ENCODE peak calls at places on chromosomes 2 and 18, in seven cellular contexts. One of them, this sample, is unnamed.

GRCh38 chr18:56068030-56068671 is 480.2 kb upstream of the TCF4 start:
- DNase-seq in heart left ventricle: peak; percentile 27
- DNase-seq in breast epithelium: no peak
- DNase-seq in endothelial cell of umbilical vein: peak; percentile 9
- DNase-seq in A549: no peak
- DNase-seq in IMR-90: peak; percentile 89
- DNase-seq in uterus: no peak
- DNase-seq in this sample: no peak

GRCh38 chr2:237694423-237695194 is 67.2 kb downstream of the LRRFIP1 start:
- DNase-seq in IMR-90: no peak
- DNase-seq in A549: no peak
- DNase-seq in heart left ventricle: peak; percentile 47
- DNase-seq in endothelial cell of umbilical vein: no peak
- DNase-seq in uterus: no peak
- DNase-seq in breast epithelium: no peak
- DNase-seq in this sample: peak; percentile 24

GRCh38 chr18:6543330-6543908 is 128.7 kb upstream of the L3MBTL4 start:
- DNase-seq in IMR-90: peak; percentile 55
- DNase-seq in uterus: no peak
- DNase-seq in heart left ventricle: no peak
- DNase-seq in breast epithelium: no peak
- DNase-seq in A549: peak; percentile 12
- DNase-seq in endothelial cell of umbilical vein: peak; percentile 60
- DNase-seq in this sample: no peak

GRCh38 chr2:232321156-232321816 is 57.3 kb upstream of the ALPP start:
- DNase-seq in breast epithelium: peak; percentile 46
- DNase-seq in heart left ventricle: no peak
- DNase-seq in endothelial cell of umbilical vein: no peak
- DNase-seq in IMR-90: no peak
- DNase-seq in A549: no peak
- DNase-seq in uterus: no peak
- DNase-seq in this sample: peak; percentile 7

GRCh38 chr2:181304011-181304844 is 153.0 kb upstream of the ITGA4 start:
- DNase-seq in heart left ventricle: no peak
- DNase-seq in IMR-90: no peak
- DNase-seq in endothelial cell of umbilical vein: no peak
- DNase-seq in breast epithelium: no peak
- DNase-seq in A549: no peak
- DNase-seq in uterus: no peak
- DNase-seq in this sample: no peak

GRCh38 chr2:116696223-116696622 is 1118.3 kb upstream of the DDX18 start:
- DNase-seq in A549: peak; percentile 1
- DNase-seq in uterus: no peak
- DNase-seq in breast epithelium: no peak
- DNase-seq in heart left ventricle: no peak
- DNase-seq in endothelial cell of umbilical vein: no peak
- DNase-seq in IMR-90: no peak
- DNase-seq in this sample: no peak

GRCh38 chr18:46416706-46417638 is 240.0 kb downstream of the LOXHD1 start:
- DNase-seq in uterus: no peak
- DNase-seq in heart left ventricle: no peak
- DNase-seq in endothelial cell of umbilical vein: no peak
- DNase-seq in A549: peak; percentile 40
- DNase-seq in breast epithelium: no peak
- DNase-seq in IMR-90: no peak
- DNase-seq in this sample: no peak

GRCh38 chr2:166647935-166648334 is 153.9 kb upstream of the SCN7A start:
- DNase-seq in uterus: no peak
- DNase-seq in breast epithelium: no peak
- DNase-seq in heart left ventricle: no peak
- DNase-seq in endothelial cell of umbilical vein: no peak
- DNase-seq in IMR-90: no peak
- DNase-seq in A549: no peak
- DNase-seq in this sample: no peak

GRCh38 chr2:209913786-209914185 is 88.7 kb upstream of the RPE start:
- DNase-seq in heart left ventricle: no peak
- DNase-seq in IMR-90: no peak
- DNase-seq in endothelial cell of umbilical vein: no peak
- DNase-seq in breast epithelium: no peak
- DNase-seq in uterus: no peak
- DNase-seq in A549: no peak
- DNase-seq in this sample: no peak

GRCh38 chr18:48605408-48605845 is 66.6 kb downstream of the CTIF start:
- DNase-seq in uterus: no peak
- DNase-seq in endothelial cell of umbilical vein: peak; percentile 48
- DNase-seq in A549: peak; percentile 49
- DNase-seq in heart left ventricle: no peak
- DNase-seq in IMR-90: peak; percentile 43
- DNase-seq in breast epithelium: no peak
- DNase-seq in this sample: no peak

GRCh38 chr2:239584986-239585385 is 184.2 kb upstream of the HDAC4 start:
- DNase-seq in A549: no peak
- DNase-seq in uterus: no peak
- DNase-seq in IMR-90: no peak
- DNase-seq in breast epithelium: no peak
- DNase-seq in heart left ventricle: no peak
- DNase-seq in endothelial cell of umbilical vein: no peak
- DNase-seq in this sample: no peak

GRCh38 chr2:113895819-113896563 is 6.1 kb downstream of the ACTR3 start:
- DNase-seq in heart left ventricle: no peak
- DNase-seq in uterus: no peak
- DNase-seq in endothelial cell of umbilical vein: no peak
- DNase-seq in IMR-90: no peak
- DNase-seq in breast epithelium: no peak
- DNase-seq in A549: no peak
- DNase-seq in this sample: no peak

GRCh38 chr2:205680067-205680466 is 2.2 kb upstream of the NRP2 start:
- DNase-seq in heart left ventricle: peak; percentile 49
- DNase-seq in IMR-90: peak; percentile 92
- DNase-seq in endothelial cell of umbilical vein: peak; percentile 79
- DNase-seq in A549: peak; percentile 96
- DNase-seq in breast epithelium: no peak
- DNase-seq in uterus: peak; percentile 73
- DNase-seq in this sample: no peak

GRCh38 chr18:3914833-3915598 is 465.0 kb downstream of the TGIF1 start:
- DNase-seq in heart left ventricle: no peak
- DNase-seq in A549: no peak
- DNase-seq in uterus: no peak
- DNase-seq in breast epithelium: no peak
- DNase-seq in endothelial cell of umbilical vein: no peak
- DNase-seq in IMR-90: no peak
- DNase-seq in this sample: no peak

GRCh38 chr2:223969856-223970255 is 12.6 kb downstream of the MRPL44 start:
- DNase-seq in uterus: no peak
- DNase-seq in endothelial cell of umbilical vein: no peak
- DNase-seq in breast epithelium: no peak
- DNase-seq in IMR-90: peak; percentile 12
- DNase-seq in heart left ventricle: no peak
- DNase-seq in A549: no peak
- DNase-seq in this sample: no peak

GRCh38 chr2:86518498-86518897 is 44.7 kb downstream of the CHMP3 start:
- DNase-seq in A549: peak; percentile 32
- DNase-seq in endothelial cell of umbilical vein: peak; percentile 31
- DNase-seq in uterus: no peak
- DNase-seq in IMR-90: no peak
- DNase-seq in breast epithelium: no peak
- DNase-seq in heart left ventricle: no peak
- DNase-seq in this sample: no peak

GRCh38 chr2:225615514-225615913 is 216.0 kb downstream of the NYAP2 start:
- DNase-seq in A549: no peak
- DNase-seq in uterus: no peak
- DNase-seq in heart left ventricle: no peak
- DNase-seq in breast epithelium: no peak
- DNase-seq in IMR-90: no peak
- DNase-seq in endothelial cell of umbilical vein: no peak
- DNase-seq in this sample: no peak

GRCh38 chr18:48023334-48024008 is 93.0 kb upstream of the SMAD2 start:
- DNase-seq in A549: peak; percentile 76
- DNase-seq in IMR-90: peak; percentile 10
- DNase-seq in breast epithelium: peak; percentile 93
- DNase-seq in heart left ventricle: peak; percentile 40
- DNase-seq in endothelial cell of umbilical vein: peak; percentile 45
- DNase-seq in uterus: peak; percentile 59
- DNase-seq in this sample: no peak

GRCh38 chr2:32948266-32948665 is 1.5 kb downstream of the LTBP1 start:
- DNase-seq in uterus: no peak
- DNase-seq in IMR-90: no peak
- DNase-seq in breast epithelium: no peak
- DNase-seq in endothelial cell of umbilical vein: no peak
- DNase-seq in A549: no peak
- DNase-seq in heart left ventricle: no peak
- DNase-seq in this sample: no peak

GRCh38 chr18:57543560-57543959 is 42.9 kb downstream of the FECH start:
- DNase-seq in IMR-90: no peak
- DNase-seq in uterus: no peak
- DNase-seq in heart left ventricle: no peak
- DNase-seq in A549: no peak
- DNase-seq in endothelial cell of umbilical vein: no peak
- DNase-seq in breast epithelium: no peak
- DNase-seq in this sample: no peak

GRCh38 chr2:113156278-113157107 is 17.3 kb upstream of the PSD4 start:
- DNase-seq in breast epithelium: no peak
- DNase-seq in heart left ventricle: no peak
- DNase-seq in uterus: no peak
- DNase-seq in IMR-90: no peak
- DNase-seq in A549: no peak
- DNase-seq in endothelial cell of umbilical vein: no peak
- DNase-seq in this sample: no peak

GRCh38 chr2:224165901-224166319 is 126.8 kb upstream of the SERPINE2 start:
- DNase-seq in endothelial cell of umbilical vein: no peak
- DNase-seq in breast epithelium: no peak
- DNase-seq in uterus: no peak
- DNase-seq in heart left ventricle: no peak
- DNase-seq in IMR-90: peak; percentile 44
- DNase-seq in A549: no peak
- DNase-seq in this sample: no peak

GRCh38 chr2:72139471-72139870 is 8.2 kb downstream of the CYP26B1 start:
- DNase-seq in endothelial cell of umbilical vein: no peak
- DNase-seq in breast epithelium: no peak
- DNase-seq in heart left ventricle: peak; percentile 11
- DNase-seq in uterus: no peak
- DNase-seq in IMR-90: no peak
- DNase-seq in A549: no peak
- DNase-seq in this sample: no peak

GRCh38 chr18:55351220-55351619 is 236.8 kb downstream of the TCF4 start:
- DNase-seq in heart left ventricle: no peak
- DNase-seq in uterus: no peak
- DNase-seq in breast epithelium: no peak
- DNase-seq in IMR-90: peak; percentile 52
- DNase-seq in endothelial cell of umbilical vein: peak; percentile 54
- DNase-seq in A549: no peak
- DNase-seq in this sample: no peak

GRCh38 chr2:132374551-132374950 is 42.1 kb upstream of the GPR39 start:
- DNase-seq in heart left ventricle: no peak
- DNase-seq in breast epithelium: no peak
- DNase-seq in endothelial cell of umbilical vein: no peak
- DNase-seq in IMR-90: peak; percentile 44
- DNase-seq in A549: no peak
- DNase-seq in uterus: peak; percentile 57
- DNase-seq in this sample: no peak

GRCh38 chr2:74246496-74247195 is 48.2 kb downstream of the MTHFD2 start:
- DNase-seq in IMR-90: no peak
- DNase-seq in heart left ventricle: no peak
- DNase-seq in endothelial cell of umbilical vein: no peak
- DNase-seq in breast epithelium: no peak
- DNase-seq in uterus: no peak
- DNase-seq in A549: no peak
- DNase-seq in this sample: no peak

GRCh38 chr2:231930601-231931281 is 4.5 kb upstream of the NPPC start:
- DNase-seq in uterus: peak; percentile 74
- DNase-seq in breast epithelium: peak; percentile 30
- DNase-seq in A549: no peak
- DNase-seq in heart left ventricle: peak; percentile 65
- DNase-seq in endothelial cell of umbilical vein: no peak
- DNase-seq in IMR-90: no peak
- DNase-seq in this sample: peak; percentile 66

GRCh38 chr2:25673170-25674002 is at the start of gene DTNB:
- DNase-seq in endothelial cell of umbilical vein: peak; percentile 64
- DNase-seq in IMR-90: peak; percentile 54
- DNase-seq in heart left ventricle: peak; percentile 87
- DNase-seq in A549: peak; percentile 78
- DNase-seq in breast epithelium: peak; percentile 81
- DNase-seq in uterus: peak; percentile 83
- DNase-seq in this sample: peak; percentile 39
- TF ChIP-seq POLR2A in endothelial cell of umbilical vein: peak; percentile 66
- TF ChIP-seq POLR2A in IMR-90: no peak
- TF ChIP-seq POLR2A in heart left ventricle: no peak
- TF ChIP-seq POLR2A in A549: peak; percentile 53
- TF ChIP-seq POLR2A in breast epithelium: no peak
- TF ChIP-seq POLR2A in uterus: peak; percentile 77
- TF ChIP-seq POLR2A in this sample: peak; percentile 31

GRCh38 chr18:76349067-76349715 is 145.9 kb downstream of the ZNF516 start:
- DNase-seq in heart left ventricle: peak; percentile 43
- DNase-seq in A549: peak; percentile 64
- DNase-seq in IMR-90: peak; percentile 67
- DNase-seq in uterus: peak; percentile 81
- DNase-seq in breast epithelium: no peak
- DNase-seq in endothelial cell of umbilical vein: peak; percentile 59
- DNase-seq in this sample: peak; percentile 43
- TF ChIP-seq CTCF in heart left ventricle: peak; percentile 84
- TF ChIP-seq CTCF in A549: peak; percentile 69
- TF ChIP-seq CTCF in IMR-90: peak; percentile 88
- TF ChIP-seq CTCF in uterus: peak; percentile 92
- TF ChIP-seq CTCF in breast epithelium: peak; percentile 90
- TF ChIP-seq CTCF in endothelial cell of umbilical vein: peak; percentile 79
- TF ChIP-seq CTCF in this sample: peak; percentile 86

DNA sequence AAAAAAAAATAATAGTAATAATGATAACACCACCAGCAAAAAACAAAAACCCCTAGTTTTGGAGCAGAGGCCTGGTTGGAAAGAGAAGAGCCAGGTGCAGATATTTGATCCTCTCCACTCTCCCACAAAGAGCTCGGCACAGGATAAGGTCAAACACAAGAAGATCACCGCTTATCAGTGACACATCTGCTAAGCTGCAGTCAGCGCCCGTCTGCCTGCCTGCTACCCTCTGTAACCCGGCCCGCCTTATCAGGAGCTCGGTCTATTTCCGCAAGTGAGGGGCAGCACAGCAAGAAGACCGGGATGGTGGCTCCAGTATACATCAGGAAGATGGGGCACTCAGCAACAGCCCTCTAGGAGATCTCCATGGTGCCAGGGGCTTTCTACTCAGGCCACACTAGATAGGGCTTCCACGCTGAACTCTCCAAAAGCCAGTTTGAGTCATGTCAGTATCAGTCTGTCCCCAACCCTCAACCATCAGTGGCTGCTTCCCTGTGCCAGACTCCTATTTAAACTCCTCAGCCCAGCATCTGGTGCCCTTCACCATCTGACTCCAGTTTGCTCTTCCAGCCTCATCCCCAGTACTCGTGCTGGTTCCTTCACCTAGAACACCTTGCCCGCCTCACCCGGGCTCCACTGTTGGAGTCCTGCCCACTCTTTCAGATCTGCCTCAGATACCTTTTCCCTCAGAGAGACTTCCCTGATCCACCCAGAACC is 67.3 kb upstream of the PPP1CB start:
- DNase-seq in endothelial cell of umbilical vein: no peak
- DNase-seq in heart left ventricle: no peak
- DNase-seq in uterus: no peak
- DNase-seq in IMR-90: no peak
- DNase-seq in A549: no peak
- DNase-seq in breast epithelium: no peak
- DNase-seq in this sample: no peak
- H3K27ac ChIP-seq in endothelial cell of umbilical vein: no peak overlapping the region
- H3K27ac ChIP-seq in heart left ventricle: no peak overlapping the region
- H3K27ac ChIP-seq in uterus: peak overlapping the region; percentile 84
- H3K27ac ChIP-seq in IMR-90: no peak overlapping the region
- H3K27ac ChIP-seq in A549: no peak overlapping the region
- H3K27ac ChIP-seq in breast epithelium: peak overlapping the region; percentile 90
- H3K27ac ChIP-seq in this sample: peak overlapping the region; percentile 80

GRCh38 chr2:127100261-127101047 is 6.5 kb downstream of the BIN1 start:
- DNase-seq in breast epithelium: no peak
- DNase-seq in IMR-90: peak; percentile 19
- DNase-seq in endothelial cell of umbilical vein: no peak
- DNase-seq in heart left ventricle: no peak
- DNase-seq in A549: peak; percentile 76
- DNase-seq in uterus: no peak
- DNase-seq in this sample: peak; percentile 61
- TF ChIP-seq POLR2A in breast epithelium: no peak
- TF ChIP-seq POLR2A in IMR-90: no peak
- TF ChIP-seq POLR2A in endothelial cell of umbilical vein: no peak
- TF ChIP-seq POLR2A in heart left ventricle: no peak
- TF ChIP-seq POLR2A in A549: no peak
- TF ChIP-seq POLR2A in uterus: no peak
- TF ChIP-seq POLR2A in this sample: no peak